ENCODE peak calls at places on chromosomes 11 and 22, in five cellular contexts. G is right lobe of liver, P is colonic mucosa, M is ovary, V is AG04450. X is an unnamed sample.
A peak's percentile ranks its signal among the peaks of the same experiment; 100 is the strongest.

GRCh38 chr11:20933086-20933485 is 263.7 kb downstream of the NELL1 start:
- DNase-seq in G (no peak), P (no peak), M (no peak), V (no peak), X (no peak)

GRCh38 chr11:2173761-2174160 is 2.1 kb upstream of the TH start:
- DNase-seq in G (no peak), P (no peak), M (no peak), V (no peak), X (no peak)

GRCh38 chr22:32733900-32734299 is 67.6 kb upstream of the TIMP3 start:
- DNase-seq in G (no peak), P (no peak), M (no peak), V (no peak), X (no peak)

GRCh38 chr11:38006466-38006865 is 1408.4 kb upstream of the RAG2 start:
- DNase-seq in G (no peak), P (no peak), M (no peak), V (no peak), X (no peak)

GRCh38 chr11:70548976-70549375 is 150.6 kb downstream of the CTTN start:
- DNase-seq in G (no peak), P (no peak), M (no peak), V (no peak), X (no peak)

GRCh38 chr11:47786373-47786772 is 19.2 kb upstream of the FNBP4 start:
- DNase-seq in G (no peak), P (no peak), M (no peak), V (no peak), X (no peak)

GRCh38 chr11:69377953-69378302 is 84.0 kb downstream of the MYEOV start:
- DNase-seq in G (peak; percentile 38), P (no peak), M (peak; percentile 13), V (no peak), X (no peak)

GRCh38 chr11:14347494-14347893 is 11.5 kb downstream of the RRAS2 start:
- DNase-seq in G (no peak), P (no peak), M (no peak), V (no peak), X (no peak)

GRCh38 chr22:27804683-27805297 is 3.2 kb upstream of the MN1 start:
- DNase-seq in G (peak; percentile 69), P (peak; percentile 64), M (peak; percentile 79), V (peak; percentile 16), X (peak; percentile 83)

GRCh38 chr11:18245396-18245795 is 3.1 kb downstream of the SAA2 start:
- DNase-seq in G (no peak), P (no peak), M (no peak), V (no peak), X (no peak)

GRCh38 chr11:116951762-116952161 is 114.3 kb upstream of the APOA1 start:
- DNase-seq in G (no peak), P (no peak), M (no peak), V (no peak), X (no peak)

GRCh38 chr11:73252577-73253191 is 19.5 kb upstream of the P2RY6 start:
- DNase-seq in G (no peak), P (no peak), M (no peak), V (no peak), X (no peak)

GRCh38 chr11:118200901-118201680 is 23.7 kb downstream of the JAML start:
- DNase-seq in G (no peak), P (no peak), M (no peak), V (no peak), X (no peak)

GRCh38 chr11:43952020-43952400 is 9.6 kb downstream of the C11orf96 start:
- DNase-seq in G (no peak), P (no peak), M (no peak), V (no peak), X (no peak)
- H3K4me3 ChIP-seq in G (no peak overlapping the region), P (no peak overlapping the region), M (no peak overlapping the region), V (no peak overlapping the region), X (no peak overlapping the region)

GRCh38 chr22:19879248-19879575 is 24.5 kb upstream of the GNB1L start:
- DNase-seq in G (peak; percentile 46), P (no peak), M (peak; percentile 11), V (no peak), X (no peak)
- H3K9me3 ChIP-seq in G (no peaks in the 10 kb centered on the region), P (no peaks in the 10 kb centered on the region), M (no peaks in the 10 kb centered on the region), V (no peaks in the 10 kb centered on the region), X (no peaks in the 10 kb centered on the region)

DNA sequence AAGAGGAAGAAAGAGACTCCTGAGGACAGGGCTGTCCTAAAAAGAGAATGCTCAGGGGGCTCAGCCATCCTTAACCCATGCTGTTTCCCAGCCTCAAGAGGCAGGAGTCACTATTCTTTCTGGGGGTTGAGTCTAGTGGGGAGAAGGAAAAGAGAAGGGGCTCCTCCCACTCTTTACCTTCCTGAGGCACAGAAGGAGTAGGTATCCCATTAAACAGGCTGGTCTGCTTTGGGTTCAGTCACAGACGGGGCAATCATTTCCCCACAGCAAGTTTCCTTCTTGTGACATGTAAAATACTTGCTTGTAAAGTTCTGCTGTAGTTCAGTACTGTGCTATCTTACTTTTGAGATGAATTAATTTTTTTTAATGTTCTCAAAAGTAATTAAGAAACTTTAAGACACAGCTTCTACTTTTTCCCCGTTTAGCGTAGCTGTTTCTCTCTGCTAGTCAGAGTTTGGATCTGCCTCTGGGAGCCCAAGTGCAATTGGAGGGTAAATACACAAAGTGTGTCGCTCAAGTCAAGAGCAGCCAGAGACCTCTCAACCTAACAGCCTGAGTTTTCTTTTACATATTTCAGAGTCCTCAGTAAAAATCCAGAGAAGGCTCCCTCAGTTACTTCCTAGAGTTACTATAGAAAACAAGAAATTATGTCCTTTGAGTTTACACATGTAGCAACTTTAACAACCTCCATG is 15.0 kb downstream of the OR8A1 start:
- DNase-seq in G (no peak), P (no peak), M (no peak), V (no peak), X (no peak)
- H3K4me3 ChIP-seq in G (no peak overlapping the region), P (no peak overlapping the region), M (no peak overlapping the region), V (no peak overlapping the region), X (no peak overlapping the region)

GRCh38 chr22:16922076-16922475 is 85.9 kb downstream of the GAB4 start:
- DNase-seq in G (no peak), P (no peak), M (no peak), V (no peak), X (no peak)
- H3K9me3 ChIP-seq in G (no peaks in the 10 kb centered on the region), P (no peaks in the 10 kb centered on the region), M (no peaks in the 10 kb centered on the region), V (peaks cover 5% of the 10 kb centered on the region), X (no peaks in the 10 kb centered on the region)

DNA sequence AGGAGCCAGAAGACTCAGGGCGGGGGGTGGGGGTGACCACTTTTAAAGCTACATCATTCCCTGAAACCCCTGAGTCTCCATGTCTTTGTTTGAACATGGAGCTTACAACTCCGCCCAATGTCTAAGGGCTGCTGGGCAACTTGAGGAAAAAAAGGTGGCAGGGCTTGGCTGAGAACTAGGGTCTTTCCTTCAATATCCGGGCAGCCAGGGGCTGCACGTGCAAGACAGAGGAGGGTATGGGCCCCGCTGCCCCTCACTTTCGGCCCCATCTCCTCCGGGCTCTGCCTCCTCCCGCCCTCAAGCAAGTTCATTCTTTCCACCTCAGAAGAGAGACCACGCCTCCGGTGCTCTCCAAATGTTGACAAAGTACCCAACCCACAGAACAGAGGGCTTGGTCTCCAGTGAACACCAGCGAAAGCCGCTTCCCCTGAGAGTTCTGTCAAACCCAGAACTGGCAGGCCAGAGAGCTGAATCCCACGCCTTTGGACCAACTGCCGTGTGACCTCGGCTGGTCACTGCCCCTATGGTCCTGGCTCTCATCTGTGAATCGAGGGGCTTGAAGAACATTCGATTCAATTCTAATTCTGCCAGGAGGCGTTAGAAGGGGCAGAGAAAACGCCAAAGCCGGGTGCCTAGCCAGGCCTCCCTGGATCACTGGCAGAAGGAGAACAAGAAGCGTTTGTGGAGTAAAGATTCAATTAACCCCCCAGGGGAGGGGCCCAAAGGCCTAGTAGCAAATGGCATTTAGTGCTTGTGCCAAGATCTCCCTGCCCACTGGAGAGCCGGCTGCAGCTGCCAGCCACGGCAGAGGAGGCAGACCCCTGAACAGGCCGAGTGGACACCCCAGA is 7.3 kb downstream of the PDGFB start:
- DNase-seq in G (no peak), P (peak; percentile 59), M (no peak), V (no peak), X (no peak)
- H3K4me3 ChIP-seq in G (no peak overlapping the region), P (no peak overlapping the region), M (no peak overlapping the region), V (no peak overlapping the region), X (no peak overlapping the region)

X was measured in testis.